ENCODE peak calls at places on chromosomes 11 and 22, in four cellular contexts. J is A549, T is anterior cingulate cortex, M is islet precursor cell. O is an unnamed sample.

GRCh38 chr11:60922906-60923305 is 1.4 kb upstream of the TMEM132A start:
- DNase-seq in T (no peak), M (no peak), J (no peak), O (no peak)

GRCh38 chr11:22920939-22921565 is 60.8 kb upstream of the CCDC179 start:
- DNase-seq in T (no peak), J (peak), M (peak), O (no peak)

GRCh38 chr11:36187618-36188017 is 101.6 kb downstream of the COMMD9 start:
- DNase-seq in M (no peak), T (no peak), J (no peak), O (no peak)

GRCh38 chr11:85988780-85989179 is 80.1 kb downstream of the PICALM start:
- DNase-seq in J (no peak), M (no peak), T (no peak), O (no peak)

GRCh38 chr22:16960220-16960883 is 47.7 kb downstream of the GAB4 start:
- DNase-seq in J (no peak), M (peak), T (no peak), O (no peak)

GRCh38 chr11:129192150-129192549 is at the start of gene ARHGAP32:
- DNase-seq in J (peak), M (peak), T (no peak), O (no peak)

GRCh38 chr11:44277097-44278090 is 32.5 kb downstream of the ALX4 start:
- DNase-seq in J (no peak), T (no peak), M (no peak), O (no peak)

GRCh38 chr22:26797910-26798309 is 140.5 kb downstream of the MIAT start:
- DNase-seq in T (no peak), J (peak), M (no peak), O (no peak)

GRCh38 chr11:44927174-44927661 is 23.5 kb downstream of the TP53I11 start:
- DNase-seq in T (peak), J (peak), M (peak), O (peak)

GRCh38 chr11:17229481-17230152 is 21.8 kb upstream of the PIK3C2A start:
- DNase-seq in M (no peak), J (no peak), T (no peak), O (no peak)

GRCh38 chr22:19663821-19664325 is 50.4 kb upstream of the SEPTIN5 start:
- DNase-seq in M (no peak), T (no peak), J (no peak), O (no peak)

GRCh38 chr11:102971766-102972165 is 16.2 kb upstream of the MMP13 start:
- DNase-seq in T (no peak), M (no peak), J (no peak), O (no peak)

GRCh38 chr11:8608646-8609045 is 14.6 kb upstream of the STK33 start:
- DNase-seq in T (no peak), J (no peak), M (no peak), O (no peak)

GRCh38 chr11:32421992-32422391 is 13.3 kb downstream of the WT1 start:
- DNase-seq in M (no peak), T (no peak), J (no peak), O (no peak)